ENCODE peak calls at places on chromosome 14, in nine cellular contexts. U is activated CD4-positive, alpha-beta memory T cell treated with anti-CD3 and anti-CD28 coated beads, Interleukin-2, amount 10 ng/mL, durations not matched to agents 7 days and 5 days; A is dermis blood vessel endothelial cell; F is activated CD4-positive, alpha-beta T cell treated with anti-CD3 and anti-CD28 coated beads, Interleukin-2, amount 50 U/mL, for 4 hours; N is effector CD4-positive, alpha-beta T cell; R is putamen; S is T-helper 2 cell; Z is HEK293T; L is NCI-H1092. X is an unnamed sample.

GRCh38 chr14:90060312-90060964 is 1.4 kb upstream of the KCNK13 start:
- DNase-seq in S (peak), R (peak), N (no peak), U (peak), L (peak), A (peak), F (peak), Z (peak), X (peak)

GRCh38 chr14:105334383-105335230 is 20.1 kb downstream of the PACS2 start:
- DNase-seq in N (no peak), A (no peak), S (no peak), U (no peak), F (no peak), R (no peak), L (no peak), Z (no peak), X (no peak)

GRCh38 chr14:100841445-100842403 is 15.8 kb downstream of the MEG3 start:
- DNase-seq in A (no peak), S (no peak), U (no peak), F (no peak), Z (no peak), R (no peak), N (no peak), L (peak), X (no peak)

GRCh38 chr14:100577321-100577985 is 9.8 kb downstream of the BEGAIN start:
- DNase-seq in L (no peak), F (no peak), U (no peak), S (no peak), N (no peak), R (no peak), A (no peak), Z (no peak), X (no peak)

GRCh38 chr14:21268612-21269251 is 510 bp downstream of the HNRNPC start:
- DNase-seq in Z (no peak), S (no peak), F (no peak), A (peak), U (peak), N (no peak), R (peak), L (peak), X (peak)

GRCh38 chr14:34538871-34539406 is 562 bp downstream of the EAPP start:
- DNase-seq in R (no peak), S (no peak), F (no peak), A (no peak), U (no peak), L (no peak), Z (no peak), N (no peak), X (no peak)

GRCh38 chr14:57136669-57137068 is 132.0 kb downstream of the EXOC5 start:
- DNase-seq in R (no peak), A (no peak), N (no peak), F (no peak), Z (no peak), U (no peak), L (peak), S (no peak), X (peak)

GRCh38 chr14:52054678-52055077 is 14.2 kb downstream of the NID2 start:
- DNase-seq in U (no peak), F (no peak), R (no peak), N (no peak), A (no peak), Z (no peak), L (no peak), S (no peak), X (no peak)

GRCh38 chr14:75804570-75805275 is 143.7 kb downstream of the TTLL5 start:
- DNase-seq in F (no peak), A (no peak), S (no peak), N (no peak), L (no peak), U (no peak), R (no peak), Z (no peak), X (no peak)